ENCODE peak calls at places on chromosomes 6 and 20, in eight cellular contexts. One of them, this sample, is unnamed.
A peak's percentile ranks its signal among the peaks of the same experiment; 100 is the strongest.

GRCh38 chr20:22775671-22776139 is 191.3 kb upstream of the FOXA2 start:
- DNase-seq in mammary epithelial cell: peak; percentile 88
- DNase-seq in GM23248: peak; percentile 36
- DNase-seq in fibroblast of lung: peak; percentile 53
- DNase-seq in GM12878: no peak
- DNase-seq in endothelial cell of umbilical vein: peak; percentile 6
- DNase-seq in neuronal stem cell: no peak
- DNase-seq in PC-3: peak; percentile 96
- DNase-seq in this sample: no peak

GRCh38 chr20:4297141-4297826 is 281.9 kb upstream of the RNF24 start:
- DNase-seq in GM12878: no peak
- DNase-seq in mammary epithelial cell: no peak
- DNase-seq in neuronal stem cell: no peak
- DNase-seq in GM23248: peak; percentile 94
- DNase-seq in fibroblast of lung: peak; percentile 32
- DNase-seq in PC-3: no peak
- DNase-seq in endothelial cell of umbilical vein: no peak
- DNase-seq in this sample: no peak

GRCh38 chr6:21596379-21597242 is 3.1 kb downstream of the SOX4 start:
- DNase-seq in endothelial cell of umbilical vein: peak; percentile 71
- DNase-seq in GM23248: peak; percentile 82
- DNase-seq in GM12878: no peak
- DNase-seq in neuronal stem cell: no peak
- DNase-seq in mammary epithelial cell: peak; percentile 59
- DNase-seq in PC-3: peak; percentile 66
- DNase-seq in fibroblast of lung: peak; percentile 69
- DNase-seq in this sample: peak; percentile 71

GRCh38 chr6:136979206-136979605 is 57.1 kb downstream of the SLC35D3 start:
- DNase-seq in fibroblast of lung: no peak
- DNase-seq in GM23248: no peak
- DNase-seq in neuronal stem cell: no peak
- DNase-seq in endothelial cell of umbilical vein: no peak
- DNase-seq in PC-3: no peak
- DNase-seq in mammary epithelial cell: no peak
- DNase-seq in GM12878: no peak
- DNase-seq in this sample: no peak

GRCh38 chr6:8131265-8131897 is 29.0 kb upstream of the EEF1E1 start:
- DNase-seq in neuronal stem cell: peak; percentile 77
- DNase-seq in endothelial cell of umbilical vein: peak; percentile 65
- DNase-seq in GM12878: no peak
- DNase-seq in mammary epithelial cell: peak; percentile 53
- DNase-seq in GM23248: peak; percentile 82
- DNase-seq in fibroblast of lung: peak; percentile 42
- DNase-seq in PC-3: peak; percentile 87
- DNase-seq in this sample: peak; percentile 81

GRCh38 chr20:3430376-3431069 is 23.1 kb upstream of the DNAAF9 start:
- DNase-seq in mammary epithelial cell: no peak
- DNase-seq in PC-3: no peak
- DNase-seq in GM12878: peak; percentile 33
- DNase-seq in endothelial cell of umbilical vein: no peak
- DNase-seq in neuronal stem cell: no peak
- DNase-seq in GM23248: no peak
- DNase-seq in fibroblast of lung: peak; percentile 62
- DNase-seq in this sample: no peak

GRCh38 chr6:119172813-119173212 is 94.3 kb upstream of the FAM184A start:
- DNase-seq in fibroblast of lung: no peak
- DNase-seq in endothelial cell of umbilical vein: no peak
- DNase-seq in PC-3: peak; percentile 25
- DNase-seq in GM12878: no peak
- DNase-seq in GM23248: peak; percentile 9
- DNase-seq in mammary epithelial cell: peak; percentile 28
- DNase-seq in neuronal stem cell: no peak
- DNase-seq in this sample: no peak

GRCh38 chr6:151914475-151914874 is 107.0 kb downstream of the ESR1 start:
- DNase-seq in endothelial cell of umbilical vein: no peak
- DNase-seq in GM12878: no peak
- DNase-seq in GM23248: peak; percentile 14
- DNase-seq in neuronal stem cell: no peak
- DNase-seq in fibroblast of lung: peak; percentile 10
- DNase-seq in mammary epithelial cell: no peak
- DNase-seq in PC-3: peak; percentile 84
- DNase-seq in this sample: no peak

GRCh38 chr6:141335476-141335875 is 797.2 kb upstream of the GJE1 start:
- DNase-seq in GM12878: no peak
- DNase-seq in PC-3: no peak
- DNase-seq in endothelial cell of umbilical vein: no peak
- DNase-seq in GM23248: no peak
- DNase-seq in neuronal stem cell: no peak
- DNase-seq in fibroblast of lung: no peak
- DNase-seq in mammary epithelial cell: no peak
- DNase-seq in this sample: no peak

DNA sequence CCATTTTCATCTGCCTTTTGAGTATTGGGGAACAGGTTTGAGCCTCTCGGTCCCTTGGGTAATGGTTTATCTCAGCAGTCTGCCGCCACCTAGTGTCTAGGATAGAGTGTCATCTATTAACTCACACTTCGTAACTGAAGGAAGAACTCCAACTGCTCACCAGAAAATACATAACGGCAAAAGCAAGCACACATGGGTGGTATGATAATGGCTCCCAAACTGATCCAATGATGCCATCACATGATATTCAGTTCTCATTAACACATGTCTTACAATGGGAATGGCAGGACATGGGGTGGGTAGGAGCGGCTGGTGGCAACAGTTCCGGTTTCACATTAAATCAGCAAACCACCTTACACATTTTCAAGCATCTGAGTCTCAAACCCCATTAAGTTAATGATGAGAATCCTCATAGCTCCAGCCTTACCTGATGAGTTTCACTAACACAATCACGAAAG is 110.7 kb upstream of the PHACTR1 start:
- DNase-seq in fibroblast of lung: peak; percentile 63
- DNase-seq in neuronal stem cell: peak; percentile 48
- DNase-seq in PC-3: peak; percentile 82
- DNase-seq in GM12878: peak; percentile 90
- DNase-seq in mammary epithelial cell: peak; percentile 61
- DNase-seq in GM23248: peak; percentile 85
- DNase-seq in endothelial cell of umbilical vein: peak; percentile 81
- DNase-seq in this sample: peak; percentile 85
- H3K4me2 ChIP-seq in fibroblast of lung: no peak overlapping the region
- H3K4me2 ChIP-seq in neuronal stem cell: no peak overlapping the region
- H3K4me2 ChIP-seq in PC-3: peak overlapping the region; percentile 37
- H3K4me2 ChIP-seq in GM12878: peak overlapping the region; percentile 74
- H3K4me2 ChIP-seq in mammary epithelial cell: no peak overlapping the region
- H3K4me2 ChIP-seq in GM23248: no peak overlapping the region
- H3K4me2 ChIP-seq in endothelial cell of umbilical vein: no peak overlapping the region
- H3K4me2 ChIP-seq in this sample: no peak overlapping the region

DNA sequence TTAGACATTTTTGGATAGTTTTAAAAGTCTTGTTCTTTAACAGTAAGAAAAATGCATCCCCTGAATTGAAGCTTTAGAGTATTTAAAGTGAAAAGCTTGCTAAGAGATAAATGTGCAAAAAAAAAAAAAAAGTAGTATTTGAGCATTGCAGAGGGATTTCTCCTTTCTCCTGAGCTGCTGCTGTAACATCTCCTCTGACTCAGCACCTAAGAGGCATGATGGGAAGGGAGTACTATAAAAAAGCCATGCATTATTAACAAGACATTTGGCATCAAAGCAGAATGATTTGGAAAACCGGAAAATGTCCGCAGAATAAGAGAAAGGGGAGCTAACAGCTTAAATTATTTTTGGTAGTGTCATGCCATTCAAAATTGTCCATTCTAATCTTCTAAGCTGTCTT is 27.9 kb downstream of the B4GALT5 start:
- DNase-seq in GM12878: no peak
- DNase-seq in mammary epithelial cell: no peak
- DNase-seq in endothelial cell of umbilical vein: no peak
- DNase-seq in neuronal stem cell: no peak
- DNase-seq in fibroblast of lung: peak; percentile 75
- DNase-seq in PC-3: peak; percentile 49
- DNase-seq in GM23248: peak; percentile 83
- DNase-seq in this sample: no peak
- H3K4me1 ChIP-seq in GM12878: peaks cover 38% of the 10 kb centered on the region
- H3K4me1 ChIP-seq in mammary epithelial cell: peaks cover 19% of the 10 kb centered on the region
- H3K4me1 ChIP-seq in endothelial cell of umbilical vein: peaks cover 14% of the 10 kb centered on the region
- H3K4me1 ChIP-seq in neuronal stem cell: peaks cover 17% of the 10 kb centered on the region
- H3K4me1 ChIP-seq in fibroblast of lung: peaks cover 7% of the 10 kb centered on the region
- H3K4me1 ChIP-seq in PC-3: peaks cover 34% of the 10 kb centered on the region
- H3K4me1 ChIP-seq in GM23248: peaks cover 38% of the 10 kb centered on the region
- H3K4me1 ChIP-seq in this sample: peaks cover 64% of the 10 kb centered on the region

GRCh38 chr6:14037402-14038277 is 79.9 kb upstream of the CD83 start:
- DNase-seq in GM23248: peak; percentile 90
- DNase-seq in PC-3: peak; percentile 53
- DNase-seq in GM12878: no peak
- DNase-seq in fibroblast of lung: peak; percentile 82
- DNase-seq in endothelial cell of umbilical vein: no peak
- DNase-seq in mammary epithelial cell: peak; percentile 16
- DNase-seq in neuronal stem cell: no peak
- DNase-seq in this sample: no peak
- H3K9ac ChIP-seq in GM23248: peak overlapping the region; percentile 35
- H3K9ac ChIP-seq in PC-3: no peak overlapping the region
- H3K9ac ChIP-seq in GM12878: no peak overlapping the region
- H3K9ac ChIP-seq in fibroblast of lung: no peak overlapping the region
- H3K9ac ChIP-seq in endothelial cell of umbilical vein: no peak overlapping the region
- H3K9ac ChIP-seq in mammary epithelial cell: no peak overlapping the region
- H3K9ac ChIP-seq in neuronal stem cell: no peak overlapping the region
- H3K9ac ChIP-seq in this sample: no peak overlapping the region

DNA sequence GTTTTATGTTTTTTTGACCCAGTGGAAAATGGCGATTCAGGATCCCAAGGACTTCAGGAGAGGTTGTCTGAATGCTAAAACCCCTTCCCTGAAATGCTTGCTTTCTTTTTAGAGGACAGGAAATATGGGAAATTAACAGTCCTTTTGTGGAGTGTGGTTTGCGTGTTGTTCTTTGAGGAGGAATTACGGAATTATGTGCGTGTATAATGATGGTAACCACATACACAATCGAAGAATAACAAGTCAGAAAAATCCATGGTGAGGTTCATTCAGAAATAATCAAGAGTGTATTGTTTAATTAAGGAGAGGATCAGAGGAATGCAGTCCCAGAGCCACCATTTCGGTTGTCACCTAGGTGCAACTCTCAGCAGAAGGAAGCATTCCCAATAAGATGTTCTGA is 73.2 kb downstream of the PHACTR3 start:
- DNase-seq in GM12878: no peak
- DNase-seq in neuronal stem cell: no peak
- DNase-seq in fibroblast of lung: no peak
- DNase-seq in GM23248: no peak
- DNase-seq in endothelial cell of umbilical vein: no peak
- DNase-seq in mammary epithelial cell: no peak
- DNase-seq in PC-3: no peak
- DNase-seq in this sample: no peak
- H3K4me2 ChIP-seq in GM12878: no peak overlapping the region
- H3K4me2 ChIP-seq in neuronal stem cell: no peak overlapping the region
- H3K4me2 ChIP-seq in fibroblast of lung: no peak overlapping the region
- H3K4me2 ChIP-seq in GM23248: no peak overlapping the region
- H3K4me2 ChIP-seq in endothelial cell of umbilical vein: no peak overlapping the region
- H3K4me2 ChIP-seq in mammary epithelial cell: no peak overlapping the region
- H3K4me2 ChIP-seq in PC-3: no peak overlapping the region
- H3K4me2 ChIP-seq in this sample: no peak overlapping the region

GRCh38 chr6:167496707-167497106 is 171.8 kb downstream of the TTLL2 start:
- DNase-seq in mammary epithelial cell: no peak
- DNase-seq in endothelial cell of umbilical vein: no peak
- DNase-seq in neuronal stem cell: no peak
- DNase-seq in GM23248: no peak
- DNase-seq in PC-3: no peak
- DNase-seq in fibroblast of lung: no peak
- DNase-seq in GM12878: no peak
- DNase-seq in this sample: no peak
- H3K4me1 ChIP-seq in mammary epithelial cell: no peaks in the 10 kb centered on the region
- H3K4me1 ChIP-seq in endothelial cell of umbilical vein: no peaks in the 10 kb centered on the region
- H3K4me1 ChIP-seq in neuronal stem cell: peaks cover 26% of the 10 kb centered on the region
- H3K4me1 ChIP-seq in GM23248: no peaks in the 10 kb centered on the region
- H3K4me1 ChIP-seq in PC-3: no peaks in the 10 kb centered on the region
- H3K4me1 ChIP-seq in fibroblast of lung: no peaks in the 10 kb centered on the region
- H3K4me1 ChIP-seq in GM12878: no peaks in the 10 kb centered on the region
- H3K4me1 ChIP-seq in this sample: peaks cover 30% of the 10 kb centered on the region

This sample was measured in neural progenitor cell.